ENCODE peak calls at places on chromosomes 12 and 14, in nine cellular contexts. One of them, this sample, is unnamed.
A peak's percentile ranks its signal among the peaks of the same experiment; 100 is the strongest.

GRCh38 chr14:91380610-91381371 is 36.8 kb downstream of the CCDC88C start:
- DNase-seq in tibial nerve: no peak
- DNase-seq in HAP-1: peak; percentile 73
- DNase-seq in GM23248: no peak
- DNase-seq in OCI-LY7: peak; percentile 45
- DNase-seq in Peyer's patch: no peak
- DNase-seq in CD4-positive, alpha-beta memory T cell: no peak
- DNase-seq in endodermal cell: no peak
- DNase-seq in thoracic aorta: no peak
- DNase-seq in this sample: no peak

GRCh38 chr12:5441497-5442236 is 9.8 kb downstream of the NTF3 start:
- DNase-seq in tibial nerve: no peak
- DNase-seq in HAP-1: no peak
- DNase-seq in GM23248: peak; percentile 70
- DNase-seq in OCI-LY7: no peak
- DNase-seq in Peyer's patch: no peak
- DNase-seq in CD4-positive, alpha-beta memory T cell: no peak
- DNase-seq in endodermal cell: peak; percentile 77
- DNase-seq in thoracic aorta: no peak
- DNase-seq in this sample: no peak

GRCh38 chr14:95524706-95525512 is 8.5 kb upstream of the SYNE3 start:
- DNase-seq in tibial nerve: no peak
- DNase-seq in HAP-1: no peak
- DNase-seq in GM23248: peak; percentile 42
- DNase-seq in OCI-LY7: no peak
- DNase-seq in Peyer's patch: peak; percentile 44
- DNase-seq in CD4-positive, alpha-beta memory T cell: no peak
- DNase-seq in endodermal cell: no peak
- DNase-seq in thoracic aorta: no peak
- DNase-seq in this sample: no peak

GRCh38 chr14:94613720-94614644 is 1.8 kb downstream of the SERPINA3 start:
- DNase-seq in tibial nerve: no peak
- DNase-seq in HAP-1: no peak
- DNase-seq in GM23248: no peak
- DNase-seq in OCI-LY7: no peak
- DNase-seq in Peyer's patch: no peak
- DNase-seq in CD4-positive, alpha-beta memory T cell: no peak
- DNase-seq in endodermal cell: no peak
- DNase-seq in thoracic aorta: no peak
- DNase-seq in this sample: no peak

GRCh38 chr12:131941987-131942341 is 7.8 kb upstream of the EP400 start:
- DNase-seq in tibial nerve: no peak
- DNase-seq in HAP-1: no peak
- DNase-seq in GM23248: no peak
- DNase-seq in OCI-LY7: no peak
- DNase-seq in Peyer's patch: peak; percentile 41
- DNase-seq in CD4-positive, alpha-beta memory T cell: no peak
- DNase-seq in endodermal cell: no peak
- DNase-seq in thoracic aorta: no peak
- DNase-seq in this sample: no peak

GRCh38 chr12:45670339-45671065 is 59.0 kb upstream of the ARID2 start:
- DNase-seq in tibial nerve: no peak
- DNase-seq in HAP-1: no peak
- DNase-seq in GM23248: peak; percentile 20
- DNase-seq in OCI-LY7: no peak
- DNase-seq in Peyer's patch: no peak
- DNase-seq in CD4-positive, alpha-beta memory T cell: peak; percentile 43
- DNase-seq in endodermal cell: no peak
- DNase-seq in thoracic aorta: no peak
- DNase-seq in this sample: no peak

GRCh38 chr14:61671086-61671485 is 24.2 kb upstream of the HIF1A start:
- DNase-seq in tibial nerve: no peak
- DNase-seq in HAP-1: no peak
- DNase-seq in GM23248: no peak
- DNase-seq in OCI-LY7: peak; percentile 51
- DNase-seq in Peyer's patch: no peak
- DNase-seq in CD4-positive, alpha-beta memory T cell: peak; percentile 65
- DNase-seq in endodermal cell: no peak
- DNase-seq in thoracic aorta: no peak
- DNase-seq in this sample: no peak

GRCh38 chr12:19025582-19025981 is 104.0 kb upstream of the PLEKHA5 start:
- DNase-seq in tibial nerve: no peak
- DNase-seq in HAP-1: peak; percentile 79
- DNase-seq in GM23248: no peak
- DNase-seq in OCI-LY7: no peak
- DNase-seq in Peyer's patch: no peak
- DNase-seq in CD4-positive, alpha-beta memory T cell: no peak
- DNase-seq in endodermal cell: no peak
- DNase-seq in thoracic aorta: no peak
- DNase-seq in this sample: no peak

GRCh38 chr12:45354399-45354798 is 138.5 kb downstream of the ANO6 start:
- DNase-seq in tibial nerve: no peak
- DNase-seq in HAP-1: no peak
- DNase-seq in GM23248: no peak
- DNase-seq in OCI-LY7: no peak
- DNase-seq in Peyer's patch: no peak
- DNase-seq in CD4-positive, alpha-beta memory T cell: no peak
- DNase-seq in endodermal cell: no peak
- DNase-seq in thoracic aorta: no peak
- DNase-seq in this sample: no peak

GRCh38 chr12:95446511-95446910 is 27.4 kb upstream of the METAP2 start:
- DNase-seq in tibial nerve: peak; percentile 37
- DNase-seq in HAP-1: no peak
- DNase-seq in GM23248: no peak
- DNase-seq in OCI-LY7: no peak
- DNase-seq in Peyer's patch: peak; percentile 52
- DNase-seq in CD4-positive, alpha-beta memory T cell: no peak
- DNase-seq in endodermal cell: peak; percentile 96
- DNase-seq in thoracic aorta: no peak
- DNase-seq in this sample: peak; percentile 70

GRCh38 chr14:53152909-53153701 is at the start of gene DDHD1:
- DNase-seq in tibial nerve: peak; percentile 50
- DNase-seq in HAP-1: peak; percentile 87
- DNase-seq in GM23248: peak; percentile 86
- DNase-seq in OCI-LY7: peak; percentile 89
- DNase-seq in Peyer's patch: peak; percentile 88
- DNase-seq in CD4-positive, alpha-beta memory T cell: peak; percentile 89
- DNase-seq in endodermal cell: peak; percentile 90
- DNase-seq in thoracic aorta: peak; percentile 9
- DNase-seq in this sample: peak; percentile 80

GRCh38 chr12:31005256-31005943 is 68.3 kb upstream of the DDX11 start:
- DNase-seq in tibial nerve: no peak
- DNase-seq in HAP-1: no peak
- DNase-seq in GM23248: no peak
- DNase-seq in OCI-LY7: no peak
- DNase-seq in Peyer's patch: peak; percentile 40
- DNase-seq in CD4-positive, alpha-beta memory T cell: no peak
- DNase-seq in endodermal cell: no peak
- DNase-seq in thoracic aorta: no peak
- DNase-seq in this sample: no peak

GRCh38 chr12:30286345-30286926 is 409.2 kb downstream of the IPO8 start:
- DNase-seq in tibial nerve: no peak
- DNase-seq in HAP-1: peak; percentile 37
- DNase-seq in GM23248: peak; percentile 51
- DNase-seq in OCI-LY7: peak; percentile 9
- DNase-seq in Peyer's patch: no peak
- DNase-seq in CD4-positive, alpha-beta memory T cell: no peak
- DNase-seq in endodermal cell: no peak
- DNase-seq in thoracic aorta: no peak
- DNase-seq in this sample: no peak

GRCh38 chr12:103930787-103931536 is 752 bp downstream of the HSP90B1 start:
- DNase-seq in tibial nerve: no peak
- DNase-seq in HAP-1: peak; percentile 39
- DNase-seq in GM23248: peak; percentile 68
- DNase-seq in OCI-LY7: peak; percentile 68
- DNase-seq in Peyer's patch: peak; percentile 60
- DNase-seq in CD4-positive, alpha-beta memory T cell: peak; percentile 20
- DNase-seq in endodermal cell: no peak
- DNase-seq in thoracic aorta: no peak
- DNase-seq in this sample: peak; percentile 42

GRCh38 chr14:50670196-50670875 is 2.2 kb upstream of the SAV1 start:
- DNase-seq in tibial nerve: no peak
- DNase-seq in HAP-1: peak; percentile 21
- DNase-seq in GM23248: peak; percentile 6
- DNase-seq in OCI-LY7: no peak
- DNase-seq in Peyer's patch: no peak
- DNase-seq in CD4-positive, alpha-beta memory T cell: no peak
- DNase-seq in endodermal cell: peak; percentile 67
- DNase-seq in thoracic aorta: no peak
- DNase-seq in this sample: no peak

GRCh38 chr12:31323466-31324115 is 2.4 kb downstream of the SINHCAF start:
- DNase-seq in tibial nerve: no peak
- DNase-seq in HAP-1: peak; percentile 55
- DNase-seq in GM23248: peak; percentile 3
- DNase-seq in OCI-LY7: peak; percentile 64
- DNase-seq in Peyer's patch: peak; percentile 81
- DNase-seq in CD4-positive, alpha-beta memory T cell: no peak
- DNase-seq in endodermal cell: no peak
- DNase-seq in thoracic aorta: no peak
- DNase-seq in this sample: peak; percentile 65

DNA sequence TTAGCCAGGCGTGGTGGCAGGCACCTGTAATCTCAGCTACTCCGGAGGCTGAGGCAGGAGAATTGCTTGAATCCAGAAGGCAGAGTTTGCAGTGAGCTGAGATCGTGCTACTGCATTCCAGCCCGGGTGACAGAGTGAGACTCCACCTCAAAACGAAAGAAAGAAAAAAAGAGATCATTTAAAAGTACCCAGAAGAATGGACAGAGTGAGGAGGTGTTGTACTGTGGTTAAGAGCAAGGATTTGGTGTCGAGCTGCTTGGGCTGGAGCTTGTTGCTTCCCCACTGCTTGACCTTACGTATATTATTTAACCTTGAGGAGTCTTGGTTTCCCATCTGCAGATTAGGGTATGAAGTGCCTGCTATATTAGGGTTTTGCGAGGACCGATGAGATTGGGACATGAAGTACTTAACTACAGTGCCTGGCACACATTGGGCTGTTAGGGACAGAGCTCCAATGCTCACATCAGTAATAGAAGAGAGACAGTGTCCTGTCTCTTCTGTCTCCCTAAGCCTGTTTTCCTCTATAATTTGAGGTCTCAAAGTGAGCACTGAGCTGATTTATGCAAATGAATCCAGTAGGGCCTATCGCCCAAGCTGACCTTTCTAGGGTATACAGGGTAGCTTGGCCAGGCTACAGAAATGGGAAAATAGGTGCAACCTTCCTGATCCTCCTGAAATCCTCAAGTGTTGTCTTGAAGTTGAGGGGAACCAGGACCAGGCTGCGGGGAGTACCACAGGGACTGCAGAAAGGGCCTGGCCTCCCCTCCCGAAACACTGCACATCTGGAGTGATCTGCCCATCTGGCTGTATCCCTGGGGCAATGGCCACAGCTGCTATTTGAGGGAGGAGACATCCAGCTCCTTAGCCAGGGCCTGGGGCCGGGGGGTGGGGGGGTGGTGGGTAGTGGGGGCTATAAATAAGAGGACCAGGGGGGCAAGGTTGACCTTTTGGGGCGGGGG is 8.6 kb upstream of the HDAC7 start:
- DNase-seq in tibial nerve: no peak
- DNase-seq in HAP-1: no peak
- DNase-seq in GM23248: peak; percentile 40
- DNase-seq in OCI-LY7: no peak
- DNase-seq in Peyer's patch: no peak
- DNase-seq in CD4-positive, alpha-beta memory T cell: no peak
- DNase-seq in endodermal cell: no peak
- DNase-seq in thoracic aorta: no peak
- DNase-seq in this sample: no peak
- H3K4me1 ChIP-seq in tibial nerve: peaks cover 48% of the 10 kb centered on the region
- H3K4me1 ChIP-seq in HAP-1: peaks cover 4% of the 10 kb centered on the region
- H3K4me1 ChIP-seq in GM23248: peaks cover 58% of the 10 kb centered on the region
- H3K4me1 ChIP-seq in OCI-LY7: peaks cover 90% of the 10 kb centered on the region
- H3K4me1 ChIP-seq in Peyer's patch: peaks cover 11% of the 10 kb centered on the region
- H3K4me1 ChIP-seq in CD4-positive, alpha-beta memory T cell: peaks cover 97% of the 10 kb centered on the region
- H3K4me1 ChIP-seq in endodermal cell: peaks cover 5% of the 10 kb centered on the region
- H3K4me1 ChIP-seq in thoracic aorta: peaks cover 45% of the 10 kb centered on the region
- H3K4me1 ChIP-seq in this sample: peaks cover 8% of the 10 kb centered on the region

GRCh38 chr12:130449291-130449690 is 111.6 kb downstream of the PIWIL1 start:
- DNase-seq in tibial nerve: no peak
- DNase-seq in HAP-1: no peak
- DNase-seq in GM23248: no peak
- DNase-seq in OCI-LY7: no peak
- DNase-seq in Peyer's patch: no peak
- DNase-seq in CD4-positive, alpha-beta memory T cell: no peak
- DNase-seq in endodermal cell: no peak
- DNase-seq in thoracic aorta: no peak
- DNase-seq in this sample: no peak
- H3K9me3 ChIP-seq in tibial nerve: no peaks in the 10 kb centered on the region
- H3K9me3 ChIP-seq in HAP-1: no peaks in the 10 kb centered on the region
- H3K9me3 ChIP-seq in GM23248: no peaks in the 10 kb centered on the region
- H3K9me3 ChIP-seq in OCI-LY7: no peaks in the 10 kb centered on the region
- H3K9me3 ChIP-seq in Peyer's patch: no peaks in the 10 kb centered on the region
- H3K9me3 ChIP-seq in CD4-positive, alpha-beta memory T cell: no peaks in the 10 kb centered on the region
- H3K9me3 ChIP-seq in endodermal cell: no peaks in the 10 kb centered on the region
- H3K9me3 ChIP-seq in thoracic aorta: no peaks in the 10 kb centered on the region
- H3K9me3 ChIP-seq in this sample: no peaks in the 10 kb centered on the region

DNA sequence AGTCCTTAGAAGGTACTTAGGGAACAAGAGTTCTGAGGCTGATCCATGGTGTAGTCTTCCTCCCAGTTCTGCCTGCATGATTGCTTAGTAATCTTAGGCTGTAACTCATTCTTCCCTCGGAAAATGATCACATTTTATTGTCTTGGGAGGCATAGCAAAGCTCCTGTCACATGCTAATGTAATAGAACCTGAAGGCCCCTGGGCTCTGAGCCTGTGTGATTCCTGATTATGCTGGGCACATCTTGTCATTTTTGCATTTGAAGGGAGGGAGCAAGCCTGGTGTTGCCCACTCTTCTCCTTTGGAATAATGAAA is 215.4 kb downstream of the MSRB3 start:
- DNase-seq in tibial nerve: no peak
- DNase-seq in HAP-1: peak; percentile 25
- DNase-seq in GM23248: no peak
- DNase-seq in OCI-LY7: no peak
- DNase-seq in Peyer's patch: no peak
- DNase-seq in CD4-positive, alpha-beta memory T cell: no peak
- DNase-seq in endodermal cell: no peak
- DNase-seq in thoracic aorta: no peak
- DNase-seq in this sample: no peak
- H3K4me1 ChIP-seq in tibial nerve: no peaks in the 10 kb centered on the region
- H3K4me1 ChIP-seq in HAP-1: peaks cover 4% of the 10 kb centered on the region
- H3K4me1 ChIP-seq in GM23248: peaks cover 31% of the 10 kb centered on the region
- H3K4me1 ChIP-seq in OCI-LY7: no peaks in the 10 kb centered on the region
- H3K4me1 ChIP-seq in Peyer's patch: no peaks in the 10 kb centered on the region
- H3K4me1 ChIP-seq in CD4-positive, alpha-beta memory T cell: no peaks in the 10 kb centered on the region
- H3K4me1 ChIP-seq in endodermal cell: no peaks in the 10 kb centered on the region
- H3K4me1 ChIP-seq in thoracic aorta: no peaks in the 10 kb centered on the region
- H3K4me1 ChIP-seq in this sample: no peaks in the 10 kb centered on the region

DNA sequence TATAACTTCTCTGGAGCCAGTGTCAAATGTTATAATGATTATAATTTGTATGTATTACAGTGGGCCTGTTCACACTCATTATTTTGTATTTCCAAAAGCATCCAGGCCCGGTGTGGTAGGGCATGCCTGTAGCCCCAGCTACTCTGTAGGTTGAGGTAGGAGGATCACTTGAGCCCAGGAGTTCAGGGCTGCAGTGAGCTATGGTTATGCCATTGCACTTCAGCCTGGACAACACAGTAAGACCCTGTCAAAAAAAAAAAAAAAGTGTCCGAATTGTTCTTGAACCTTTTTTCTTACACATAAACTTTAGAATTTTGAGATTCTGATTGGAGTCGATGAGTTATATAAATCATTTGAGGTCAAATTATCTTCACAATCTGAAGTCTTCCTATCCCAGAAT is 1.0 kb downstream of the ZNF84 start:
- DNase-seq in tibial nerve: no peak
- DNase-seq in HAP-1: no peak
- DNase-seq in GM23248: peak; percentile 6
- DNase-seq in OCI-LY7: peak; percentile 8
- DNase-seq in Peyer's patch: no peak
- DNase-seq in CD4-positive, alpha-beta memory T cell: no peak
- DNase-seq in endodermal cell: no peak
- DNase-seq in thoracic aorta: no peak
- DNase-seq in this sample: no peak
- H3K9me3 ChIP-seq in tibial nerve: peaks cover 51% of the 10 kb centered on the region
- H3K9me3 ChIP-seq in HAP-1: peaks cover 27% of the 10 kb centered on the region
- H3K9me3 ChIP-seq in GM23248: peaks cover 4% of the 10 kb centered on the region
- H3K9me3 ChIP-seq in OCI-LY7: peaks cover 62% of the 10 kb centered on the region
- H3K9me3 ChIP-seq in Peyer's patch: no peaks in the 10 kb centered on the region
- H3K9me3 ChIP-seq in CD4-positive, alpha-beta memory T cell: peaks cover 10% of the 10 kb centered on the region
- H3K9me3 ChIP-seq in endodermal cell: peaks cover 60% of the 10 kb centered on the region
- H3K9me3 ChIP-seq in thoracic aorta: peaks cover 52% of the 10 kb centered on the region
- H3K9me3 ChIP-seq in this sample: peaks cover 13% of the 10 kb centered on the region

This sample was measured in colonic mucosa.